ENCODE peak calls at places on chromosomes 6 and 20, in nine cellular contexts. One of them, this sample, is unnamed.

GRCh38 chr6:11672669-11673068 is 105.9 kb downstream of the ADTRP start:
- DNase-seq in heart left ventricle: no peak
- DNase-seq in stomach: no peak
- DNase-seq in ovary: no peak
- DNase-seq in GM12878: no peak
- DNase-seq in adrenal gland: no peak
- DNase-seq in IMR-90: no peak
- DNase-seq in NB4: no peak
- DNase-seq in body of pancreas: no peak
- DNase-seq in this sample: no peak

GRCh38 chr6:121319112-121319553 is 15.1 kb downstream of the TBC1D32 start:
- DNase-seq in heart left ventricle: no peak
- DNase-seq in stomach: no peak
- DNase-seq in ovary: no peak
- DNase-seq in GM12878: no peak
- DNase-seq in adrenal gland: no peak
- DNase-seq in IMR-90: peak; percentile 20
- DNase-seq in NB4: no peak
- DNase-seq in body of pancreas: no peak
- DNase-seq in this sample: peak; percentile 7

GRCh38 chr20:3392756-3393155 is 14.7 kb downstream of the DNAAF9 start:
- DNase-seq in heart left ventricle: no peak
- DNase-seq in stomach: no peak
- DNase-seq in ovary: no peak
- DNase-seq in GM12878: no peak
- DNase-seq in adrenal gland: no peak
- DNase-seq in IMR-90: no peak
- DNase-seq in NB4: no peak
- DNase-seq in body of pancreas: no peak
- DNase-seq in this sample: no peak

GRCh38 chr6:122564230-122564629 is 46.0 kb upstream of the PKIB start:
- DNase-seq in heart left ventricle: no peak
- DNase-seq in stomach: no peak
- DNase-seq in ovary: no peak
- DNase-seq in GM12878: no peak
- DNase-seq in adrenal gland: no peak
- DNase-seq in IMR-90: no peak
- DNase-seq in NB4: no peak
- DNase-seq in body of pancreas: no peak
- DNase-seq in this sample: no peak

GRCh38 chr6:41775293-41775882 is 4.3 kb downstream of the FRS3 start:
- DNase-seq in heart left ventricle: no peak
- DNase-seq in stomach: no peak
- DNase-seq in ovary: no peak
- DNase-seq in GM12878: no peak
- DNase-seq in adrenal gland: no peak
- DNase-seq in IMR-90: no peak
- DNase-seq in NB4: no peak
- DNase-seq in body of pancreas: no peak
- DNase-seq in this sample: no peak

GRCh38 chr6:155200012-155200411 is 63.8 kb upstream of the CLDN20 start:
- DNase-seq in heart left ventricle: no peak
- DNase-seq in stomach: no peak
- DNase-seq in ovary: no peak
- DNase-seq in GM12878: no peak
- DNase-seq in adrenal gland: no peak
- DNase-seq in IMR-90: peak; percentile 21
- DNase-seq in NB4: no peak
- DNase-seq in body of pancreas: no peak
- DNase-seq in this sample: no peak

GRCh38 chr6:143589162-143589561 is 77.6 kb upstream of the FUCA2 start:
- DNase-seq in heart left ventricle: no peak
- DNase-seq in stomach: no peak
- DNase-seq in ovary: no peak
- DNase-seq in GM12878: no peak
- DNase-seq in adrenal gland: no peak
- DNase-seq in IMR-90: no peak
- DNase-seq in NB4: no peak
- DNase-seq in body of pancreas: no peak
- DNase-seq in this sample: no peak

GRCh38 chr6:149657441-149657840 is 8.9 kb upstream of the KATNA1 start:
- DNase-seq in heart left ventricle: no peak
- DNase-seq in stomach: no peak
- DNase-seq in ovary: no peak
- DNase-seq in GM12878: no peak
- DNase-seq in adrenal gland: no peak
- DNase-seq in IMR-90: no peak
- DNase-seq in NB4: no peak
- DNase-seq in body of pancreas: no peak
- DNase-seq in this sample: no peak

GRCh38 chr20:45880988-45881788 is at the start of gene ZSWIM1:
- DNase-seq in heart left ventricle: peak; percentile 99
- DNase-seq in stomach: peak; percentile 100
- DNase-seq in ovary: peak; percentile 100
- DNase-seq in GM12878: peak; percentile 99
- DNase-seq in adrenal gland: peak; percentile 99
- DNase-seq in IMR-90: peak; percentile 99
- DNase-seq in NB4: peak; percentile 99
- DNase-seq in body of pancreas: peak; percentile 100
- DNase-seq in this sample: peak; percentile 100
- TF ChIP-seq POLR2A in heart left ventricle: peak; percentile 75
- TF ChIP-seq POLR2A in stomach: no peak
- TF ChIP-seq POLR2A in ovary: peak; percentile 76
- TF ChIP-seq POLR2A in GM12878: peak; percentile 98
- TF ChIP-seq POLR2A in adrenal gland: no peak
- TF ChIP-seq POLR2A in IMR-90: peak; percentile 92
- TF ChIP-seq POLR2A in NB4: peak; percentile 97
- TF ChIP-seq POLR2A in body of pancreas: peak; percentile 76
- TF ChIP-seq POLR2A in this sample: peak; percentile 97

GRCh38 chr6:29831776-29832175 is 4.2 kb downstream of the HLA-G start:
- DNase-seq in heart left ventricle: no peak
- DNase-seq in stomach: no peak
- DNase-seq in ovary: no peak
- DNase-seq in GM12878: no peak
- DNase-seq in adrenal gland: no peak
- DNase-seq in IMR-90: no peak
- DNase-seq in NB4: no peak
- DNase-seq in body of pancreas: no peak
- DNase-seq in this sample: no peak

GRCh38 chr6:29830409-29830808 is 2.8 kb downstream of the HLA-G start:
- DNase-seq in heart left ventricle: no peak
- DNase-seq in stomach: no peak
- DNase-seq in ovary: no peak
- DNase-seq in GM12878: no peak
- DNase-seq in adrenal gland: no peak
- DNase-seq in IMR-90: no peak
- DNase-seq in NB4: no peak
- DNase-seq in body of pancreas: no peak
- DNase-seq in this sample: no peak

GRCh38 chr6:29827579-29828470 is at the start of gene HLA-G:
- DNase-seq in heart left ventricle: no peak
- DNase-seq in stomach: no peak
- DNase-seq in ovary: no peak
- DNase-seq in GM12878: no peak
- DNase-seq in adrenal gland: peak; percentile 19
- DNase-seq in IMR-90: no peak
- DNase-seq in NB4: no peak
- DNase-seq in body of pancreas: peak; percentile 44
- DNase-seq in this sample: no peak

GRCh38 chr6:29828471-29828797 is 809 bp downstream of the HLA-G start:
- DNase-seq in heart left ventricle: no peak
- DNase-seq in stomach: no peak
- DNase-seq in ovary: no peak
- DNase-seq in GM12878: no peak
- DNase-seq in adrenal gland: peak; percentile 24
- DNase-seq in IMR-90: no peak
- DNase-seq in NB4: no peak
- DNase-seq in body of pancreas: peak; percentile 49
- DNase-seq in this sample: no peak

DNA sequence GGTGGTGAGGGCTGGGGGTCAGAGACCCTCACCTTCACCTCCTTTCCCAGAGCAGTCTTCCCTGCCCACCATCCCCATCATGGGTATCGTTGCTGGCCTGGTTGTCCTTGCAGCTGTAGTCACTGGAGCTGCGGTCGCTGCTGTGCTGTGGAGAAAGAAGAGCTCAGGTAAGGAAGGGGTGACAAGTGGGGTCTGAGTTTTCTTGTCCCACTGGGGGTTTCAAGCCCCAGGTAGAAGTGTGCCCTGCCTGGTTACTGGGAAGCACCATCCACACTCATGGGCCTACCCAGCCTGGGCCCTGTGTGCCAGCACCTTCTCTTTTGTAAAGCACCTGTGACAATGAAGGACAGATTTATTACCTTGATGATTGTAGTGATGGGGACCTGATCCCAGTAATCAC is 2.1 kb downstream of the HLA-G start:
- DNase-seq in heart left ventricle: no peak
- DNase-seq in stomach: no peak
- DNase-seq in ovary: no peak
- DNase-seq in GM12878: no peak
- DNase-seq in adrenal gland: no peak
- DNase-seq in IMR-90: no peak
- DNase-seq in NB4: no peak
- DNase-seq in body of pancreas: no peak
- DNase-seq in this sample: no peak
- TF ChIP-seq POLR2A in heart left ventricle: no peak
- TF ChIP-seq POLR2A in stomach: no peak
- TF ChIP-seq POLR2A in ovary: no peak
- TF ChIP-seq POLR2A in GM12878: no peak
- TF ChIP-seq POLR2A in adrenal gland: no peak
- TF ChIP-seq POLR2A in IMR-90: no peak
- TF ChIP-seq POLR2A in NB4: no peak
- TF ChIP-seq POLR2A in body of pancreas: no peak
- TF ChIP-seq POLR2A in this sample: no peak

GRCh38 chr6:7108964-7109836 is 1.4 kb downstream of the RREB1 start:
- DNase-seq in heart left ventricle: peak; percentile 64
- DNase-seq in stomach: peak; percentile 57
- DNase-seq in ovary: peak; percentile 80
- DNase-seq in GM12878: no peak
- DNase-seq in adrenal gland: peak; percentile 85
- DNase-seq in IMR-90: peak; percentile 82
- DNase-seq in NB4: peak; percentile 88
- DNase-seq in body of pancreas: peak; percentile 56
- DNase-seq in this sample: peak; percentile 75

GRCh38 chr6:7106215-7106751 is 1.5 kb upstream of the RREB1 start:
- DNase-seq in heart left ventricle: no peak
- DNase-seq in stomach: no peak
- DNase-seq in ovary: no peak
- DNase-seq in GM12878: no peak
- DNase-seq in adrenal gland: no peak
- DNase-seq in IMR-90: peak; percentile 42
- DNase-seq in NB4: peak; percentile 43
- DNase-seq in body of pancreas: no peak
- DNase-seq in this sample: peak; percentile 47

GRCh38 chr6:7106752-7107577 is 796 bp upstream of the RREB1 start:
- DNase-seq in heart left ventricle: peak; percentile 49
- DNase-seq in stomach: no peak
- DNase-seq in ovary: peak; percentile 51
- DNase-seq in GM12878: no peak
- DNase-seq in adrenal gland: peak; percentile 56
- DNase-seq in IMR-90: peak; percentile 16
- DNase-seq in NB4: peak; percentile 62
- DNase-seq in body of pancreas: peak; percentile 22
- DNase-seq in this sample: peak; percentile 88

GRCh38 chr6:7108196-7108963 is 619 bp downstream of the RREB1 start:
- DNase-seq in heart left ventricle: peak; percentile 68
- DNase-seq in stomach: peak; percentile 61
- DNase-seq in ovary: peak; percentile 60
- DNase-seq in GM12878: no peak
- DNase-seq in adrenal gland: peak; percentile 71
- DNase-seq in IMR-90: peak; percentile 49
- DNase-seq in NB4: peak; percentile 74
- DNase-seq in body of pancreas: peak; percentile 54
- DNase-seq in this sample: peak; percentile 71

DNA sequence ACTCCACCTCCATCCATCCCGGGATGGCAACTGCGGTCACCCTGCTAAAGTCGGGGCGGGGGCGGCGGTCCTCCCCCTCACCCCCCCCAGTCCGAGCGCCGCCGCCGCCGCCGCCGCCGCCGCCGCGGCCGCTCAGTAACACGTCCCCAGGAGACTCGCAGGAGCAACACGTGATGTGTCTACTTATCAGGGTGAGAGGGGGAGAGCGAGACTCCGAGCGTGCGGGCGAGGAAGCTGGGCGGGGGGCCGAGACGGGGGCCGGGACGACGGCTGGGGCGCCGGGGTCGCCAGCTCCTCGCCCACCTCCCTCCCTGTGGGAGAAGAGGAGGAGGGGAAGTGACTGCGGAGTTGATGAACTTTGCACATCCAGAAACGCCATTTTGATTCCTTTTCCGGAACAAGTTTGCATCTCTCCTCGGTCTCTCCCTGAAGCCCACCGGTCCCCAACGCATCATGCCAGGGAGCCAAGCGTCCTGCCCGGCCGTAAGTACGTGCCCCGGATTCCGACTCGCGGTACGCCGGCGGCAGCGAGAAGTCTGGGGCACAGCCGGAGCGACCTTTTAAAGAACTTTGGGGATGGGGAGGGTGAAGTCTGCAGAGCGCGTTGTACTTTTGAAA is at the start of gene RREB1:
- DNase-seq in heart left ventricle: peak; percentile 77
- DNase-seq in stomach: peak; percentile 57
- DNase-seq in ovary: peak; percentile 76
- DNase-seq in GM12878: no peak
- DNase-seq in adrenal gland: peak; percentile 80
- DNase-seq in IMR-90: peak; percentile 54
- DNase-seq in NB4: peak; percentile 90
- DNase-seq in body of pancreas: peak; percentile 65
- DNase-seq in this sample: peak; percentile 82
- TF ChIP-seq POLR2A in heart left ventricle: peak; percentile 29
- TF ChIP-seq POLR2A in stomach: no peak
- TF ChIP-seq POLR2A in ovary: peak; percentile 49
- TF ChIP-seq POLR2A in GM12878: peak; percentile 33
- TF ChIP-seq POLR2A in adrenal gland: no peak
- TF ChIP-seq POLR2A in IMR-90: no peak
- TF ChIP-seq POLR2A in NB4: peak; percentile 13
- TF ChIP-seq POLR2A in body of pancreas: peak; percentile 19
- TF ChIP-seq POLR2A in this sample: peak; percentile 56

GRCh38 chr20:25310268-25310920 is 62.5 kb downstream of the PYGB start:
- DNase-seq in heart left ventricle: peak; percentile 48
- DNase-seq in stomach: peak; percentile 58
- DNase-seq in ovary: peak; percentile 46
- DNase-seq in GM12878: peak; percentile 67
- DNase-seq in adrenal gland: peak; percentile 89
- DNase-seq in IMR-90: peak; percentile 96
- DNase-seq in NB4: peak; percentile 94
- DNase-seq in body of pancreas: peak; percentile 66
- DNase-seq in this sample: peak; percentile 70

GRCh38 chr20:25308083-25308491 is 60.2 kb downstream of the PYGB start:
- DNase-seq in heart left ventricle: no peak
- DNase-seq in stomach: no peak
- DNase-seq in ovary: no peak
- DNase-seq in GM12878: no peak
- DNase-seq in adrenal gland: no peak
- DNase-seq in IMR-90: no peak
- DNase-seq in NB4: peak; percentile 47
- DNase-seq in body of pancreas: no peak
- DNase-seq in this sample: no peak

GRCh38 chr20:25308671-25309394 is 60.9 kb downstream of the PYGB start:
- DNase-seq in heart left ventricle: no peak
- DNase-seq in stomach: no peak
- DNase-seq in ovary: no peak
- DNase-seq in GM12878: no peak
- DNase-seq in adrenal gland: peak; percentile 26
- DNase-seq in IMR-90: peak; percentile 82
- DNase-seq in NB4: peak; percentile 99
- DNase-seq in body of pancreas: no peak
- DNase-seq in this sample: no peak

GRCh38 chr20:25310921-25311728 is 63.2 kb downstream of the PYGB start:
- DNase-seq in heart left ventricle: peak; percentile 46
- DNase-seq in stomach: peak; percentile 20
- DNase-seq in ovary: no peak
- DNase-seq in GM12878: no peak
- DNase-seq in adrenal gland: peak; percentile 28
- DNase-seq in IMR-90: peak; percentile 95
- DNase-seq in NB4: no peak
- DNase-seq in body of pancreas: peak; percentile 8
- DNase-seq in this sample: no peak

DNA sequence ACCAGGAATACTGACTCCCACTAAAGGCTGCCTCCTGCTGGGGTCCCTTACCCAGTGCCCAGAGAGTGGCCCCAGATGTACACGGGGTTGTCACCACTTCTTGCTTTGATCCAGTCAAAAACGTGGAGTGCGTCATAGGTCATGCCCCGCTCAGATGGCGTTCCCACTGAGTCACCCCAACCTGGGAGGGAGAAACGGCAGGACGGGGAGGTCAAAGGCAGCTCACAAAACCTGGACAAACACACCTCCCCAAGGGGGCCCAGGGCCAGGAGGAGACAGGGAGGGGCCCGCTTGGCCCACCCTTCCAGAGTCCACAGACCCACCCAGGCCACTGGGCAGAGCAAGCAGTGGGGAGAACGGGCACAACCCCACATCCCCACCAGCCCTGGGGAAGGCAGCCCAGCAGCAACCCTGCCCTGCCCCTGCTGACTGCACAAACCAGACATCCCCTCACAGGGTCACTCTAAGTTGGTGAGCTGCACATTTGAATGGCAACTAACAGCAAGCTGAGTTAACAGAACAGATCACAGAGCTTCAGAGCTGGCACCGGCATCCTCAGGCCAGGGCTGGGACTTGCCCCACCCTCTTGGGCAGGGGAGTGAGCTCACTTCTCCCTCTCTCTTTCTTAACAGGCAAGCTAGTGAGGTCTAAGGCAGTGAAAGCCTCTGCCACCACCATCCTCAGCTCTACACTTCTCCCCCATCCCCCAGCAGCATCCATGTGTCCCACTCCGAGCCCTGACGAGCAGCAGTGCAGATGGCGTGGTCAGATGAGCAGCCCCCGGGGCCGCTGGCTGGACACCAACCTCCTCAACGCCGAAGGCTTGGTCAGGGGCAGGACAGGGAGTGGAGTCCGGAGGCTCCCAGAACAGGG is 61.7 kb downstream of the PYGB start:
- DNase-seq in heart left ventricle: no peak
- DNase-seq in stomach: peak; percentile 53
- DNase-seq in ovary: no peak
- DNase-seq in GM12878: no peak
- DNase-seq in adrenal gland: peak; percentile 89
- DNase-seq in IMR-90: peak; percentile 80
- DNase-seq in NB4: peak; percentile 84
- DNase-seq in body of pancreas: peak; percentile 63
- DNase-seq in this sample: peak; percentile 38
- TF ChIP-seq POLR2A in heart left ventricle: no peak
- TF ChIP-seq POLR2A in stomach: no peak
- TF ChIP-seq POLR2A in ovary: no peak
- TF ChIP-seq POLR2A in GM12878: no peak
- TF ChIP-seq POLR2A in adrenal gland: no peak
- TF ChIP-seq POLR2A in IMR-90: no peak
- TF ChIP-seq POLR2A in NB4: no peak
- TF ChIP-seq POLR2A in body of pancreas: no peak
- TF ChIP-seq POLR2A in this sample: no peak